ENCODE peak calls at places on chromosome 22, in six cellular contexts. S is effector memory CD4-positive, alpha-beta T cell; D is lower lobe of right lung; B is transverse colon; Z is stomach; L is SJSA1. P is an unnamed sample. For H3K9me3 and H3K4me1, the result is how much of the 10 kb centered on the place peaks cover.

GRCh38 chr22:23263651-23264555 is 83.6 kb downstream of the BCR start:
- DNase-seq in Z (peak), B (peak), L (no peak), D (no peak), S (peak), P (no peak)

GRCh38 chr22:44133901-44134511 is 46.7 kb upstream of the PARVG start:
- DNase-seq in S (no peak), D (peak), Z (no peak), B (no peak), L (peak), P (no peak)

GRCh38 chr22:36419177-36419911 is 31.6 kb upstream of the MYH9 start:
- DNase-seq in B (peak), L (peak), Z (no peak), S (no peak), D (no peak), P (no peak)

GRCh38 chr22:37328017-37328416 is 45.7 kb downstream of the CYTH4 start:
- DNase-seq in Z (no peak), B (no peak), L (peak), S (no peak), D (no peak), P (no peak)

GRCh38 chr22:41557401-41558240 is 3.2 kb upstream of the CSDC2 start:
- DNase-seq in Z (peak), D (peak), S (no peak), B (peak), L (peak), P (peak)

GRCh38 chr22:27594474-27595134 is 207.0 kb downstream of the MN1 start:
- DNase-seq in L (no peak), D (no peak), S (no peak), B (no peak), Z (no peak), P (no peak)

GRCh38 chr22:44423556-44423955 is 74.5 kb downstream of the RTL6 start:
- DNase-seq in D (peak), L (no peak), B (no peak), Z (no peak), S (no peak), P (no peak)

GRCh38 chr22:26169312-26170111 is at the start of gene SEZ6L:
- DNase-seq in S (no peak), L (no peak), Z (no peak), D (peak), B (no peak), P (no peak)

GRCh38 chr22:27212617-27213177 is 555.3 kb downstream of the MIAT start:
- DNase-seq in B (peak), L (peak), D (no peak), Z (no peak), S (no peak), P (peak)

GRCh38 chr22:38238519-38239051 is 34.2 kb downstream of the TMEM184B start:
- DNase-seq in S (no peak), Z (no peak), D (no peak), L (no peak), B (no peak), P (no peak)

GRCh38 chr22:23402275-23403151 is 177.6 kb downstream of the IGLL1 start:
- DNase-seq in S (peak), B (peak), D (peak), Z (peak), L (no peak), P (peak)

GRCh38 chr22:37202706-37203105 is 9.6 kb downstream of the SSTR3 start:
- DNase-seq in L (no peak), Z (no peak), S (no peak), B (no peak), D (peak), P (no peak)

GRCh38 chr22:42473484-42474193 is 41.4 kb upstream of the NFAM1 start:
- DNase-seq in B (no peak), D (no peak), L (peak), S (no peak), Z (no peak), P (no peak)

GRCh38 chr22:37750596-37751162 is 53.8 kb downstream of the TRIOBP start:
- DNase-seq in S (no peak), B (no peak), Z (no peak), L (no peak), D (no peak), P (no peak)

GRCh38 chr22:44256085-44256484 is 56.7 kb downstream of the SHISAL1 start:
- DNase-seq in S (no peak), L (no peak), Z (no peak), B (no peak), D (no peak), P (no peak)

GRCh38 chr22:26828311-26828710 is 170.9 kb downstream of the MIAT start:
- DNase-seq in S (no peak), L (no peak), Z (no peak), D (no peak), B (no peak), P (no peak)

GRCh38 chr22:44580756-44581435 is 82.9 kb upstream of the RTL6 start:
- DNase-seq in Z (no peak), L (no peak), D (peak), B (no peak), S (no peak), P (peak)

GRCh38 chr22:18947905-18948304 is 11.8 kb upstream of the PRODH start:
- DNase-seq in D (peak), S (no peak), B (no peak), Z (no peak), L (no peak), P (no peak)

GRCh38 chr22:21449531-21450319 is 17.5 kb upstream of the TMEM191C start:
- DNase-seq in S (no peak), L (no peak), D (peak), Z (peak), B (no peak), P (peak)

GRCh38 chr22:45473626-45474237 is 29.0 kb upstream of the FBLN1 start:
- DNase-seq in Z (no peak), S (no peak), D (peak), L (no peak), B (no peak), P (no peak)

GRCh38 chr22:22554324-22555284 is 4.5 kb downstream of the PRAME start:
- DNase-seq in B (no peak), Z (no peak), L (no peak), D (no peak), S (no peak), P (no peak)

GRCh38 chr22:37020192-37020479 is 594 bp downstream of the MPST start:
- DNase-seq in D (no peak), Z (peak), L (peak), B (peak), S (no peak), P (peak)

GRCh38 chr22:44179196-44179988 is 1.3 kb upstream of the PARVG start:
- DNase-seq in S (no peak), Z (no peak), B (no peak), L (no peak), D (no peak), P (no peak)

GRCh38 chr22:48800036-48800885 is 1027.4 kb downstream of the BRD1 start:
- DNase-seq in Z (no peak), B (no peak), D (no peak), S (no peak), L (no peak), P (no peak)

GRCh38 chr22:48797731-48798130 is 1029.9 kb downstream of the BRD1 start:
- DNase-seq in L (no peak), S (no peak), B (no peak), Z (no peak), D (no peak), P (no peak)

GRCh38 chr22:48796295-48797015 is 1031.2 kb downstream of the BRD1 start:
- DNase-seq in S (no peak), D (no peak), B (no peak), L (no peak), Z (no peak), P (no peak)

GRCh38 chr22:48799227-48799970 is 1028.3 kb downstream of the BRD1 start:
- DNase-seq in D (no peak), Z (no peak), B (no peak), S (no peak), L (no peak), P (no peak)

GRCh38 chr22:48798281-48799226 is 1029.1 kb downstream of the BRD1 start:
- DNase-seq in L (no peak), Z (no peak), B (no peak), S (no peak), D (no peak), P (no peak)
- H3K9me3 ChIP-seq in L (under half), Z (under half), B (under half), S (under half), D (under half), P (under half)

GRCh38 chr22:19958083-19959042 is 16.7 kb upstream of the TXNRD2 start:
- DNase-seq in B (no peak), D (peak), L (no peak), S (no peak), Z (no peak), P (no peak)

GRCh38 chr22:19960491-19961200 is 19.0 kb upstream of the TXNRD2 start:
- DNase-seq in B (no peak), S (no peak), Z (no peak), D (peak), L (no peak), P (no peak)

GRCh38 chr22:19957445-19957844 is 15.8 kb upstream of the TXNRD2 start:
- DNase-seq in S (no peak), D (peak), Z (no peak), B (no peak), L (no peak), P (no peak)

GRCh38 chr22:19959587-19960490 is 18.2 kb upstream of the TXNRD2 start:
- DNase-seq in Z (no peak), S (no peak), L (no peak), B (no peak), D (peak), P (no peak)

DNA sequence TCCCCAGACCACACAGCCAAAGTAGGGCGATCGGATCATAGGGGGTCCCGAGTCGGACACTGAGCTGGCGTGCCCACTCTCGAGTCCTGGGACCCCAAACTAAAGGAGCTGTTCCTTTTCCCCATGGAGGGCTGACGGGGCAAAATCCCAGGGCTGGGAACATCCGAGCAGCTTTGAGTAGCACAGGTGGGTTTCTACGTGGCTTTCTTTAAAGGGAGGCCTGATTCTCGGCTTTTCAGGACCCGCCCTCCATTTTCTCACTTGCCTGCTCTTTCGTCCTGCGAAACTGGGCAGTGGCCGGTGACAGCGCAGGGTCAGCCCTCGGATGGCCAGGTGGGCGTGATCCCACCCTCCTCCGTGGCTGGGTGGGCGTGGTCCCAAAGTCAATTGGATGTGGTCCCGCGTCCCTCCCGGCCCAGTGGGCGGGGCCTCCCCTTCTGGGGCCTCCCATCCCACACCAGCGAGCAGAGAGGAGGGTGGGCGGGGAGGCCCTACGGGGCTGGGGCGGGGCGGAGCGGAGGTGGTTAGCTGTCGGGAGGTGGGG is 17.5 kb upstream of the TXNRD2 start:
- DNase-seq in L (no peak), Z (peak), D (peak), S (no peak), B (peak), P (peak)
- H3K4me1 ChIP-seq in L (under half), Z (half or more), D (under half), S (under half), B (under half), P (under half)

GRCh38 chr22:46867106-46867505 is 104.7 kb downstream of the TBC1D22A start:
- DNase-seq in B (no peak), Z (no peak), S (no peak), D (no peak), L (no peak), P (no peak)
- H3K4me3 ChIP-seq in B (no peak), Z (no peak), S (no peak), D (no peak), L (no peak), P (no peak)

DNA sequence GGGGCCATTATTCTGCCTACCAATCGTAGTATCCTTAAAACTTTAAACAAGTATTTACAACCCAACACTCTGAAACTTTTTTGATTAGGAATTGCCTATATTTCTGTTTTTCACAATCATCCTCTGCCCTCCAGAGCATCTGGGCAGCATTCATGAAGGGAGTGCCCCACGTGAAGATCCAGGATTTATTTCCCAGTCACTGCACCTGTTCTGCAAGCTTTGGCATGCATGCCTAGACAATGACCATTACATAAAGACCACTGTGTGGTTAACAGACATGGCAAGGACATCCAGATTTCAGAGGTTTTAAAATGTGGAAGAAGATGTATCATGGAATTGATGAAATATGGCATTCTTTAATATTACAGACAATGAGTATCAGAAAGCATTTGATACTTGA is 1083.8 kb downstream of the TBC1D22A start:
- DNase-seq in L (no peak), B (no peak), D (no peak), Z (no peak), S (no peak), P (no peak)
- H3K9me3 ChIP-seq in L (under half), B (under half), D (under half), Z (under half), S (under half), P (under half)

GRCh38 chr22:49965291-49966040 is 4.9 kb downstream of the PIM3 start:
- DNase-seq in B (peak), Z (peak), D (peak), L (no peak), S (no peak), P (peak)
- H3K4me1 ChIP-seq in B (half or more), Z (half or more), D (half or more), L (under half), S (under half), P (under half)

DNA sequence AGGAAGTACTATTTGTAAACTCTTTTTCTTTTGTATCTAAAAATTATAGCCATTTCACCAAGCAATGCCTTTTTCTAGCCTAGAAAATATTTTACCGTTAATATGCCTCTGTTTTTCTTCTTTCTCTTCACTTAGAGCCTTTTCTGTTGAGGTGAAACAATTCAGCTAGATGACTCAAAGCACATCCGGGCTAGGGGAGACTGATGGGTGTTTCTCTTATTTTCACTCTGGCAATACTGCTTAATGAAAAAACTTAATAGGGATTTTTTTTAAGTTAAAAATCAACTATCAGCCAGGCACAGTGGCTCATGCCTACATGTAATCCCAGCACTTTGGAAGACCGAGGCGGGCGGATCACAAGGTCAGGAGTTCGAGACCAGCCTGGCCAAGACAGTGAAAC is 93.3 kb downstream of the SGSM3 start:
- DNase-seq in Z (no peak), D (no peak), B (no peak), L (no peak), S (peak), P (no peak)
- H3K4me3 ChIP-seq in Z (peak), D (peak), B (peak), L (no peak), S (peak), P (peak)

GRCh38 chr22:47808886-47809620 is 1046.6 kb downstream of the TBC1D22A start:
- DNase-seq in S (no peak), D (no peak), B (no peak), L (no peak), Z (no peak), P (no peak)
- H3K9me3 ChIP-seq in S (under half), D (under half), B (under half), L (under half), Z (under half), P (under half)

GRCh38 chr22:30016596-30016995 is 63.7 kb upstream of the HORMAD2 start:
- DNase-seq in L (no peak), Z (no peak), B (no peak), S (no peak), D (no peak), P (no peak)
- H3K4me1 ChIP-seq in L (under half), Z (under half), B (under half), S (under half), D (under half), P (under half)

GRCh38 chr22:29831186-29831921 is 6.7 kb downstream of the ASCC2 start:
- DNase-seq in L (no peak), D (no peak), S (no peak), Z (no peak), B (no peak), P (no peak)
- H3K4me3 ChIP-seq in L (no peak), D (no peak), S (no peak), Z (no peak), B (no peak), P (no peak)

GRCh38 chr22:47996446-47996857 is 1234.0 kb downstream of the TBC1D22A start:
- DNase-seq in Z (no peak), L (no peak), D (no peak), S (no peak), B (peak), P (no peak)

GRCh38 chr22:47994899-47995573 is 1232.6 kb downstream of the TBC1D22A start:
- DNase-seq in B (no peak), D (no peak), Z (no peak), L (no peak), S (no peak), P (no peak)

GRCh38 chr22:47994045-47994444 is 1231.6 kb downstream of the TBC1D22A start:
- DNase-seq in Z (no peak), L (no peak), B (no peak), D (no peak), S (no peak), P (no peak)

GRCh38 chr22:47997052-47997568 is 1234.7 kb downstream of the TBC1D22A start:
- DNase-seq in Z (no peak), D (no peak), B (no peak), L (no peak), S (no peak), P (no peak)

GRCh38 chr22:47995718-47996117 is 1233.3 kb downstream of the TBC1D22A start:
- DNase-seq in B (no peak), Z (no peak), L (no peak), S (no peak), D (no peak), P (no peak)
- H3K9me3 ChIP-seq in B (under half), Z (under half), L (under half), S (under half), D (under half), P (under half)

P was measured in Peyer's patch.